ENCODE peak calls at places on chromosomes 4 and X, in eight cellular contexts. K is fibroblast of lung; F is heart right ventricle; Q is uterus; M is CD4-positive, alpha-beta memory T cell; W is H9; J is mesendoderm; I is endodermal cell. H is an unnamed sample.

GRCh38 chrX:129323115-129323514 is 200.2 kb downstream of the SMARCA1 start:
- DNase-seq in K (peak; percentile 52), F (no peak), Q (no peak), M (no peak), W (no peak), J (no peak), I (no peak), H (no peak)

GRCh38 chr4:95155759-95156451 is 392.9 kb downstream of the UNC5C start:
- DNase-seq in K (peak; percentile 60), F (no peak), Q (no peak), M (no peak), W (no peak), J (peak; percentile 44), I (no peak), H (no peak)

GRCh38 chr4:90833698-90834097 is 706.5 kb downstream of the CCSER1 start:
- DNase-seq in K (no peak), F (no peak), Q (no peak), M (no peak), W (peak; percentile 42), J (no peak), I (no peak), H (no peak)

GRCh38 chr4:37584087-37584486 is 102.1 kb downstream of the RELL1 start:
- DNase-seq in K (no peak), F (no peak), Q (no peak), M (no peak), W (no peak), J (no peak), I (no peak), H (no peak)

GRCh38 chr4:113496698-113497097 is 264.8 kb downstream of the CAMK2D start:
- DNase-seq in K (no peak), F (no peak), Q (no peak), M (no peak), W (no peak), J (no peak), I (no peak), H (no peak)

GRCh38 chr4:39706334-39706733 is 8.4 kb downstream of the UBE2K start:
- DNase-seq in K (peak; percentile 88), F (peak; percentile 54), Q (no peak), M (no peak), W (no peak), J (peak; percentile 55), I (no peak), H (peak; percentile 48)

GRCh38 chrX:130024127-130024526 is 41.7 kb downstream of the BCORL1 start:
- DNase-seq in K (peak; percentile 13), F (peak; percentile 79), Q (peak; percentile 68), M (peak; percentile 87), W (peak; percentile 91), J (peak; percentile 90), I (peak; percentile 91), H (peak; percentile 23)

GRCh38 chr4:113232194-113232593 is 182.7 kb downstream of the ANK2 start:
- DNase-seq in K (peak; percentile 26), F (no peak), Q (no peak), M (no peak), W (no peak), J (no peak), I (no peak), H (no peak)

GRCh38 chrX:40009890-40010289 is 87.9 kb downstream of the BCOR start:
- DNase-seq in K (no peak), F (no peak), Q (no peak), M (no peak), W (peak; percentile 45), J (no peak), I (peak; percentile 64), H (no peak)
- H3K4me1 ChIP-seq in K (peaks cover 12% of the 10 kb centered on the region), F (peaks cover 70% of the 10 kb centered on the region), Q (peaks cover 3% of the 10 kb centered on the region), M (peaks cover 22% of the 10 kb centered on the region), W (no peaks in the 10 kb centered on the region), J (peaks cover 4% of the 10 kb centered on the region), I (no peaks in the 10 kb centered on the region), H (peaks cover 23% of the 10 kb centered on the region)

DNA sequence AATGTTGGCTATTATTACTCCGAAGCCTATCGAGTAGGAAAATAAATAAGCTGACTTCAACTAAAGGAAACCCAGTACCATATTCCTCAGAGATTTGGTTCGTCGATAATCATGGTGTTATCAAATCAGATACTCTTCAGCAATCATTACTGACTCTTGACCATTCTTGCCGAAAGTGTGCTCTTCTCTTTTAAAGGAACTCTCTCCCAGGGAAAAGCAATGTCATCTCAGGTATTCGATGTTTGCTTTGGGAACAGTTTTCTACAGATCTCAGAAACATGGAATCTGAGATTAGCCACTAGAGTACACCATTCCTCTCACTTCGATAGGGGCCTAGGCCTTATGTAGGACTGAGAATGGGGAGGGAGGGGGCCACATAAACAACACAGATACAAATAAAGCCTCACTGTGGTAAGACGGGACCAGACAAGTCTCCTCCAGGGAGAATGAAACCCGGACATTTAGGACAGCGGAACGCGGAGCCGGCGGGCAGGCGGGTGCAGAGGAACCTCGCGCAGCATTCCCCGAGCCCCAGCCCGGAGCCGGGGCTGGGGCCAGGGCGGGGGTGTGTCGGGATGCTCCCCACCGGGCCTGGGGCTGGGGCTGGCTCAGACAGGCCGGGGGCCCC is 586 bp downstream of the DNAJB14 start:
- DNase-seq in K (peak; percentile 41), F (peak; percentile 20), Q (no peak), M (no peak), W (no peak), J (peak; percentile 73), I (no peak), H (no peak)
- H3K4me1 ChIP-seq in K (peaks cover 2% of the 10 kb centered on the region), F (peaks cover 60% of the 10 kb centered on the region), Q (no peaks in the 10 kb centered on the region), M (peaks cover 67% of the 10 kb centered on the region), W (no peaks in the 10 kb centered on the region), J (peaks cover 2% of the 10 kb centered on the region), I (no peaks in the 10 kb centered on the region), H (peaks cover 39% of the 10 kb centered on the region)

GRCh38 chr4:185836268-185837084 is 24.5 kb upstream of the SORBS2 start:
- DNase-seq in K (no peak), F (no peak), Q (no peak), M (no peak), W (no peak), J (no peak), I (no peak), H (no peak)
- H3K4me1 ChIP-seq in K (peaks cover 19% of the 10 kb centered on the region), F (peaks cover 45% of the 10 kb centered on the region), Q (no peaks in the 10 kb centered on the region), M (no peaks in the 10 kb centered on the region), W (peaks cover 26% of the 10 kb centered on the region), J (peaks cover 11% of the 10 kb centered on the region), I (peaks cover 27% of the 10 kb centered on the region), H (peaks cover 35% of the 10 kb centered on the region)

DNA sequence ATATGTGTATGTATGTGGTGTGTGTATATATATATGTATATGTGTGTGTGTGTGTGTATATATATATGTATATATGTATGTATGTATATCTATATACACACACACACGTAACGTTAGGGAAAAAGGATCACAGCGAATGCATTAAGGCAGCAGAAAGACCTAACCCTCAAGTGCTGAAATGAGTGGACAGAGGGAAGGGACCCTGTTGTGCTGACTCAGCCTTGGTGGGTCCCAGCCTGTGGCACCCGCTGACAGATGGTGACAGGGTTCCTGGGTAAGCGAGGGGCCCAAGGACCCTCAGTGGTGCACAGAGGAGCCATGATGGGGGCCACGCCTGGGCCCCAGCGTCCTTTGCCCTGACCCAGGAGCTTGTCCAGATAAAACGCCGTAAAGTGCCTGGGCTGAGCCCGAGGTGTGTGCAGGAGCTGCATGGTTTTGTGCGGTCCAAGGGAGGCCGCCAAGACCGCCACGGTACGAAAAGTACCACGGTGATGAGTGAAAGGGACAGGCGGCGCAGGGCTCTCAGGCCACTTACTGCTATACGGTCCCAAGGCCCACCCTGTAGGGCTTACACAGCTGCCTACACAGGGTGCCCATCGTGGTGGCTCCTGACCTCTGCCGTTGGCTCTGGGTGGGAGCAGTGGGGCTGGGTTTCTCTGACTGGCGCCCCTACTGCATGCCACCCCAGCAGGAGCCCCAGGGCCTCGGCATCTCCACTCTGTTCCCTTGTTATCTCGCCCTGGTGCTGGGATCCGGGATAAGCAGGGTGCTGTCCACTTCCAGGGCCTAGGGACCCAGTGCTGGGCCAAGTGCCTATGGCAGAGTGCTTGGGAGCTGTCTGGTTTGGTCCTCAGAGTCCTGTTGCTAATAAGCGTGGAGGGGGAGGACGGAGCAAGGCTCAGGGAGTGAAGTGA is 10.0 kb downstream of the SH3BP2 start:
- DNase-seq in K (no peak), F (no peak), Q (no peak), M (peak; percentile 5), W (no peak), J (no peak), I (no peak), H (no peak)
- H3K4me1 ChIP-seq in K (peaks cover 29% of the 10 kb centered on the region), F (peaks cover 97% of the 10 kb centered on the region), Q (peaks cover 15% of the 10 kb centered on the region), M (peaks cover 40% of the 10 kb centered on the region), W (no peaks in the 10 kb centered on the region), J (peaks cover 2% of the 10 kb centered on the region), I (no peaks in the 10 kb centered on the region), H (peaks cover 39% of the 10 kb centered on the region)

H was measured in thoracic aorta.